ENCODE peak calls at places on chromosomes 2 and 18, in eight cellular contexts. Y, X, U, L, B, R, N and W are unnamed samples.

GRCh38 chr2:21443494-21444105 is 319.8 kb downstream of the TDRD15 start:
- DNase-seq in Y (no peak), X (no peak), U (no peak), L (no peak), B (no peak), R (no peak), N (no peak), W (no peak)

GRCh38 chr2:96146151-96146880 is 1.1 kb upstream of the DUSP2 start:
- DNase-seq in Y (no peak), X (no peak), U (peak), L (peak), B (peak), R (no peak), N (peak), W (no peak)

GRCh38 chr2:23563673-23564617 is 179.0 kb downstream of the KLHL29 start:
- DNase-seq in Y (no peak), X (no peak), U (no peak), L (no peak), B (no peak), R (no peak), N (peak), W (peak)

GRCh38 chr18:77062518-77063003 is 70.0 kb downstream of the MBP start:
- DNase-seq in Y (no peak), X (no peak), U (peak), L (peak), B (no peak), R (no peak), N (no peak), W (no peak)

GRCh38 chr2:18503686-18504085 is 56.8 kb downstream of the RDH14 start:
- DNase-seq in Y (no peak), X (no peak), U (no peak), L (no peak), B (no peak), R (no peak), N (no peak), W (no peak)

GRCh38 chr2:135796606-135797005 is 40.4 kb downstream of the LCT start:
- DNase-seq in Y (no peak), X (no peak), U (no peak), L (no peak), B (no peak), R (no peak), N (no peak), W (no peak)

GRCh38 chr18:75034937-75035336 is 174.0 kb downstream of the PTGR3 start:
- DNase-seq in Y (no peak), X (no peak), U (no peak), L (no peak), B (no peak), R (no peak), N (no peak), W (no peak)

GRCh38 chr2:134079373-134079772 is 174.5 kb upstream of the MGAT5 start:
- DNase-seq in Y (no peak), X (no peak), U (no peak), L (no peak), B (no peak), R (no peak), N (no peak), W (no peak)

GRCh38 chr18:63244585-63244984 is 75.0 kb downstream of the BCL2 start:
- DNase-seq in Y (no peak), X (no peak), U (no peak), L (no peak), B (no peak), R (no peak), N (no peak), W (no peak)

GRCh38 chr18:44725300-44726096 is 44.8 kb downstream of the SETBP1 start:
- DNase-seq in Y (no peak), X (no peak), U (no peak), L (peak), B (peak), R (no peak), N (no peak), W (no peak)

GRCh38 chr2:38274286-38275276 is 102.5 kb downstream of the ATL2 start:
- DNase-seq in Y (peak), X (peak), U (peak), L (peak), B (peak), R (peak), N (peak), W (peak)

GRCh38 chr2:113060396-113060795 is 1.4 kb downstream of the IL36RN start:
- DNase-seq in Y (no peak), X (no peak), U (no peak), L (no peak), B (no peak), R (no peak), N (no peak), W (no peak)

GRCh38 chr2:151657667-151658076 is 76.6 kb downstream of the NEB start:
- DNase-seq in Y (no peak), X (no peak), U (no peak), L (no peak), B (no peak), R (no peak), N (no peak), W (no peak)

GRCh38 chr2:133200684-133201421 is 367.4 kb downstream of the NCKAP5 start:
- DNase-seq in Y (no peak), X (peak), U (no peak), L (no peak), B (no peak), R (peak), N (no peak), W (no peak)

GRCh38 chr2:71608441-71608840 is 155.1 kb downstream of the DYSF start:
- DNase-seq in Y (no peak), X (no peak), U (no peak), L (no peak), B (no peak), R (no peak), N (no peak), W (no peak)

GRCh38 chr2:38095079-38095478 is 19.1 kb upstream of the CYP1B1 start:
- DNase-seq in Y (no peak), X (no peak), U (no peak), L (no peak), B (no peak), R (no peak), N (no peak), W (no peak)

GRCh38 chr2:28150211-28150879 is 242.3 kb upstream of the FOSL2 start:
- DNase-seq in Y (no peak), X (no peak), U (no peak), L (no peak), B (no peak), R (no peak), N (no peak), W (no peak)

GRCh38 chr2:69798466-69798908 is 31.0 kb upstream of the GMCL1 start:
- DNase-seq in Y (no peak), X (no peak), U (no peak), L (no peak), B (no peak), R (no peak), N (no peak), W (no peak)

GRCh38 chr2:5385596-5385995 is 306.6 kb upstream of the SOX11 start:
- DNase-seq in Y (no peak), X (no peak), U (no peak), L (no peak), B (no peak), R (no peak), N (no peak), W (no peak)

GRCh38 chr18:54220406-54220805 is 4.1 kb downstream of the MBD2 start:
- DNase-seq in Y (no peak), X (no peak), U (no peak), L (no peak), B (no peak), R (no peak), N (no peak), W (no peak)

GRCh38 chr2:231293163-231293562 is 94.7 kb downstream of the ARMC9 start:
- DNase-seq in Y (no peak), X (no peak), U (no peak), L (no peak), B (no peak), R (no peak), N (no peak), W (no peak)

GRCh38 chr18:13136056-13136688 is 82.4 kb upstream of the LDLRAD4 start:
- DNase-seq in Y (no peak), X (no peak), U (no peak), L (no peak), B (no peak), R (no peak), N (no peak), W (no peak)

GRCh38 chr18:61894751-61895524 is 2.1 kb upstream of the RNF152 start:
- DNase-seq in Y (no peak), X (no peak), U (no peak), L (no peak), B (no peak), R (no peak), N (no peak), W (peak)

GRCh38 chr2:132936791-132937190 is 266.8 kb upstream of the LYPD1 start:
- DNase-seq in Y (no peak), X (no peak), U (no peak), L (peak), B (no peak), R (no peak), N (no peak), W (no peak)

GRCh38 chr2:96527990-96528679 is 8.4 kb upstream of the ARID5A start:
- DNase-seq in Y (no peak), X (no peak), U (peak), L (peak), B (no peak), R (no peak), N (no peak), W (no peak)

GRCh38 chr2:172404824-172405223 is 22.6 kb upstream of the ITGA6 start:
- DNase-seq in Y (no peak), X (no peak), U (no peak), L (no peak), B (no peak), R (no peak), N (no peak), W (no peak)

GRCh38 chr2:54536720-54537119 is 80.6 kb downstream of the SPTBN1 start:
- DNase-seq in Y (no peak), X (no peak), U (no peak), L (no peak), B (no peak), R (no peak), N (no peak), W (no peak)

GRCh38 chr2:176078440-176079284 is 5.1 kb downstream of the EVX2 start:
- DNase-seq in Y (no peak), X (no peak), U (no peak), L (no peak), B (no peak), R (no peak), N (no peak), W (no peak)

GRCh38 chr2:120878970-120879369 is 143.3 kb downstream of the GLI2 start:
- DNase-seq in Y (no peak), X (no peak), U (no peak), L (no peak), B (no peak), R (no peak), N (no peak), W (no peak)

GRCh38 chr2:119753041-119753929 is 6.4 kb upstream of the PTPN4 start:
- DNase-seq in Y (peak), X (peak), U (peak), L (no peak), B (no peak), R (peak), N (peak), W (peak)

GRCh38 chr2:43138441-43138840 is 88.0 kb downstream of the ZFP36L2 start:
- DNase-seq in Y (no peak), X (no peak), U (no peak), L (no peak), B (no peak), R (no peak), N (no peak), W (no peak)

GRCh38 chr2:43142921-43143438 is 83.4 kb downstream of the ZFP36L2 start:
- DNase-seq in Y (peak), X (peak), U (peak), L (no peak), B (peak), R (no peak), N (no peak), W (no peak)

GRCh38 chr2:43139501-43139900 is 86.9 kb downstream of the ZFP36L2 start:
- DNase-seq in Y (no peak), X (no peak), U (no peak), L (no peak), B (no peak), R (no peak), N (no peak), W (no peak)

GRCh38 chr2:43136862-43137261 is 89.5 kb downstream of the ZFP36L2 start:
- DNase-seq in Y (no peak), X (no peak), U (no peak), L (no peak), B (no peak), R (no peak), N (peak), W (no peak)

DNA sequence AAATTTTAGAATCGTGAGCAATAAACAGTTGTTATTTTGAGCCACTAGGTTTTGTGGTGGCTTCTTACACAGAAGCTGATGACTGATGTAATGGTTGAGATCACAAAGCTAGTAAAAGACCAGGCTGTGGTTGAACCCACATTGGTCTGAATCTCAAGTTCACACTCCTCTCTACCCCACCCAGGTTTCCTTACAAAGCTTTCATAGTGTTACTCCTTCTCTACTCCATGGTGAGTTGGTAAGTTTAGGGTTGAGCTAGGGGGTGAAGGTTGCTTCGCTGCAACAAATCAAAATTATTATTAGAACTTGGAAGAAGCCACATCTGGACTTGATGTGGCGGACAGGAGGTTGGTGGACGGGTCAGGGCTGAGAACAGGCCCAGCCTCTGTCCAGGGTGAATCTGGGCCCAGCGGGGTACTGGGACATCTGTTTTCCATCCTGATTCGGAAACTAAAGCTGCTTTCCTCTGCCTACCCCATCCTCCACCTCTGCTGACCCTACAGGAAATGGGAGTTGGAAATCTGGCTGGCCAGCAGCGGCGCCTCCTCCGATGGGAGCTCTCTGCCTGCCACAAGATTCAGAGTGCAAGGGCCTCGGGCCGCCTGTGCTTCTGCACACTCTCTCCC is 86.3 kb downstream of the ZFP36L2 start:
- DNase-seq in Y (no peak), X (no peak), U (no peak), L (no peak), B (no peak), R (no peak), N (peak), W (no peak)
- TF ChIP-seq POLR2AphosphoS5 in Y (no peak), X (no peak), U (no peak), L (no peak), B (no peak), R (no peak), N (no peak), W (no peak)

DNA sequence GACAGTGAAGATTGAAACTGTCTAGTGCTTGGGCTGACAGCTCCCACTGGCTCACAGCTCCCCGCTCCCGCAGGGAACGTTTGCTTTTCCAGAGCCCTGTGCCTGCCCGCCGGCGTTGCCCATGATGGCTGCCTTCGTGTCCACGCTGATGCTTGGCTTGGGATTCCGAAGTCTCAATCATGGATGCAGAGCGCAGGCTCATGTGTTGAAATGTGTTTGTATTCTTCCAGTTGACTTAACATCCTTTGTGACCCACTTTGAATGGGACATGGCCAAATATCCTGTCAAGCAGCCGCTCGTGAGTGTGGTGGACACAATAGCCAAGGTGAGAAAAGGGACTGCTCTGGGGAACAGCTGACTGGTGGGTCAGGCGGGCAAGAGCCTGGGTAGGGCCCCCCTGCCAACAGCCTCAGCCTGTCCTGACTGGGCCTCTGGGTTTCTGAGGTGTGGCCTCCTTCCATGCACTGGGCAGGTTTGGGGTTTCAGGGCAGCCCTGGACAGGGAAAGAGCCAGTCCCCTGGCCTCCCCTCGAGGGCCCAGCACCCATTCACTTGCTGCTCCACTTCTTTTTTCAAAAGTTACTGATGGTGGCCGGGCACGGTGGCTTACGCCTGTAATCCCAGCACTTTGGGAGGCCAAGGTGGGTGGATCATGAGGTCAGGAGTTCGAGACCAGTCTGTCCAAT is 42.8 kb downstream of the ATP6V1C2 start:
- DNase-seq in Y (no peak), X (no peak), U (no peak), L (no peak), B (no peak), R (no peak), N (no peak), W (no peak)
- TF ChIP-seq REST in Y (no peak), X (no peak), U (no peak), L (no peak), B (no peak), R (no peak), N (no peak), W (no peak)

GRCh38 chr2:85663684-85664565 is 4.1 kb downstream of the SFTPB start:
- DNase-seq in Y (no peak), X (no peak), U (no peak), L (no peak), B (no peak), R (no peak), N (no peak), W (no peak)
- TF ChIP-seq POLR2AphosphoS5 in Y (no peak), X (no peak), U (no peak), L (no peak), B (no peak), R (no peak), N (no peak), W (no peak)

DNA sequence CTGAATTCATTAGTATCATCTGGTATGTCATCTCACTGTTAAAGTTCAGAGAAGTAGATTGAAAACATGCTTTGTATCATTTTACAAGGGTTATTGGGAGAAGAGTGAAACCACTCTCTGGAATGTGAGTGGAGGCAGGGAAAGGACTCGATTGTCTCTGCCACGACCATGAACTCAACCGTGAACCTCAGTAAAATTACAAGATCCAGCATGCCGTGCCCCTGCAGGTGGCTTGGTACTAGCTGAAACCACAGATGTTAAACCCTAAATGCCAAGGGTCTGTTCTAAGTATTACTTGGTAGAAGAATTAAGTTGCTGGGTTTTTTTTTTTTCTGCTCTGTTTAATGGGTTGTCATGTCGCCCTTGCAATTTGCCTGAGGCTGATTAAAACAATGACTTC is 197.2 kb downstream of the MYO3B start:
- DNase-seq in Y (no peak), X (no peak), U (no peak), L (no peak), B (no peak), R (no peak), N (no peak), W (no peak)
- TF ChIP-seq REST in Y (no peak), X (no peak), U (no peak), L (no peak), B (no peak), R (no peak), N (no peak), W (no peak)

GRCh38 chr18:57771183-57771582 is 31.9 kb downstream of the ATP8B1 start:
- DNase-seq in Y (no peak), X (no peak), U (peak), L (no peak), B (no peak), R (no peak), N (no peak), W (peak)
- TF ChIP-seq POLR2AphosphoS5 in Y (no peak), X (no peak), U (no peak), L (no peak), B (no peak), R (no peak), N (no peak), W (no peak)

DNA sequence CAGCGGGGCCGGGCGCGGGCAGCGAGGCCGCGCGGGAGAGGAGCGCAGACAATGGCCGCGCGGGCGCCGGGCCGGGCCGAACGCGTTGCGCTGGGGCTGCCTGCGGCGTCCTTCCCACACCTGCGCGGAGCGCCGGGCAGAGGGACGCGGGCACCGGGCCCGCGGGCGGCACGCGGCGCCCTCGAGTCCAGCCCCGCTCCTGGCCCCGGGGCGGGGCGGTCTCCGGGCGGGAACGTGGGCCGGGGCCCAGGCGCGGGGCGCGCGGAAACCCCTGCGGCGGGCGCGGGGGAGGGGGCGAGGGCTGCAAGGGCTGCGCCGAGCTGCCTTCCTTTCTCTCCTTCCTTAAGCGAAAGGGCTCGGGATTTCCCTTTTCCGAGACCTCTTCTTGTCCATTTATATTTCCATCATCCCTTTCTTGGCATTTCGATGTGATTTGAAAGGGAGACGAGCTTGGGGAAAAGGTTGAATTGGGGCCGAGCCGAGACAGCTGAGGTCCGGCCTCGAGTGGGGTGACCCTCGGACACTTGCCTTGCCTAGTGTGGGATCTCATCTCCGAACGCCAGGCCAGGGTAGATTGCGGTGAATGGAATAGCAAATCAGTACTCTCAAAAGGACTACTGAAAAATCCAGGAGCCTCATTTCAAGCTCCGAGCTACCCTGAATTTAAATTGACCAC is 678 bp downstream of the KLHL23 start:
- DNase-seq in Y (no peak), X (no peak), U (peak), L (no peak), B (peak), R (no peak), N (peak), W (peak)
- TF ChIP-seq REST in Y (no peak), X (no peak), U (peak), L (no peak), B (no peak), R (no peak), N (no peak), W (no peak)

DNA sequence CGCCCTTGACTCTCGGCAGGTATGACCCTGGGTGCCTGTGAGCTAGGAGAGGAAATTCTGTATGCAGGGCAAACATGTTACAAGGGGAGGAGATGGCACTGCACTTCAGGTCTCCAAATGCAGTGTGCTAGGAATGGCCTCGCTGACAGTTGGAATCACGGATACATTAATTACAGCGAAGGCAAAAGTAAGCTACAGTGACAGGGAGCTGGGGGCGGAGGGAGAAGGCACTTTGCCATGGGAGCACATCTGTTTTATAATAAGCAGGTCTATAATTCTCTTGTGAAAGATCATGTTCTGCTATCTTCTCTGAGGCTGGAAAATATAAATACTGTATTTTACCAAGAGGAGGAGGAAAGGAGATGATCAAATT is 56.2 kb upstream of the FZD5 start:
- DNase-seq in Y (no peak), X (no peak), U (no peak), L (no peak), B (no peak), R (no peak), N (no peak), W (no peak)
- TF ChIP-seq POLR2AphosphoS5 in Y (no peak), X (no peak), U (no peak), L (no peak), B (no peak), R (no peak), N (no peak), W (no peak)